ENCODE peak calls at places on chromosomes 2 and 18, in nine cellular contexts. N, L, T, K, H, J, A, W and R are unnamed samples.

GRCh38 chr2:29006092-29006985 is 25.2 kb downstream of the TOGARAM2 start:
- DNase-seq in T (no peak), H (no peak), K (no peak), N (no peak), J (no peak), L (no peak), W (peak), A (no peak), R (no peak)

GRCh38 chr18:27887711-27888495 is 289.0 kb downstream of the CDH2 start:
- DNase-seq in K (no peak), W (no peak), J (no peak), N (no peak), A (no peak), L (peak), H (peak), T (no peak), R (no peak)

GRCh38 chr2:7012141-7012809 is 95.1 kb downstream of the RNF144A start:
- DNase-seq in N (no peak), W (no peak), K (no peak), L (peak), H (no peak), J (no peak), T (no peak), A (no peak), R (no peak)

GRCh38 chr18:389658-390357 is 110.7 kb downstream of the COLEC12 start:
- DNase-seq in W (no peak), T (no peak), H (no peak), K (no peak), N (no peak), L (peak), A (no peak), J (no peak), R (no peak)

GRCh38 chr2:224579411-224579810 is 5.8 kb downstream of the CUL3 start:
- DNase-seq in H (peak), J (no peak), L (peak), A (no peak), W (no peak), T (no peak), K (no peak), N (no peak), R (no peak)

GRCh38 chr2:96856776-96857673 is 791 bp downstream of the ANKRD39 start:
- DNase-seq in N (peak), W (no peak), H (no peak), A (no peak), K (no peak), T (no peak), L (no peak), J (no peak), R (no peak)

GRCh38 chr2:54569745-54570296 is 113.7 kb downstream of the SPTBN1 start:
- DNase-seq in T (no peak), N (no peak), L (no peak), A (no peak), H (peak), W (no peak), J (no peak), K (no peak), R (no peak)

GRCh38 chr2:62340981-62341624 is 145.2 kb downstream of the B3GNT2 start:
- DNase-seq in T (no peak), A (peak), N (no peak), W (peak), H (peak), J (no peak), L (no peak), K (no peak), R (no peak)

GRCh38 chr2:240921319-240922233 is 15.4 kb downstream of the CROCC2 start:
- DNase-seq in W (peak), T (peak), A (peak), N (peak), J (peak), K (no peak), L (peak), H (peak), R (peak)

GRCh38 chr2:186612555-186613440 is 22.9 kb downstream of the ITGAV start:
- DNase-seq in L (no peak), W (no peak), A (no peak), J (no peak), H (no peak), N (no peak), K (no peak), T (no peak), R (no peak)

GRCh38 chr18:49250819-49251388 is 209.5 kb downstream of the DYM start:
- DNase-seq in K (no peak), L (peak), J (no peak), H (no peak), T (no peak), A (no peak), N (no peak), W (no peak), R (no peak)

GRCh38 chr2:223538920-223539440 is 63.2 kb downstream of the SCG2 start:
- DNase-seq in L (peak), T (no peak), W (no peak), N (no peak), A (no peak), H (no peak), K (no peak), J (no peak), R (no peak)

GRCh38 chr2:54042341-54042740 is 71.5 kb upstream of the PSME4 start:
- DNase-seq in J (no peak), L (no peak), A (no peak), W (no peak), K (no peak), N (no peak), H (no peak), T (no peak), R (no peak)

GRCh38 chr2:200635251-200635650 is 49.4 kb downstream of the AOX1 start:
- DNase-seq in A (no peak), K (no peak), N (no peak), T (no peak), J (no peak), H (peak), W (no peak), L (no peak), R (no peak)

GRCh38 chr2:143852748-143853147 is 667.2 kb downstream of the ZEB2 start:
- DNase-seq in T (no peak), L (no peak), H (no peak), W (no peak), K (no peak), A (peak), J (no peak), N (no peak), R (no peak)

GRCh38 chr2:232887171-232887850 is 17.2 kb downstream of the SNORC start:
- DNase-seq in N (peak), W (no peak), H (no peak), A (peak), J (no peak), K (no peak), L (no peak), T (no peak), R (no peak)

GRCh38 chr2:85174943-85175342 is 41.8 kb downstream of the TCF7L1 start:
- DNase-seq in H (no peak), W (no peak), K (no peak), N (no peak), J (no peak), A (no peak), T (no peak), L (no peak), R (no peak)

GRCh38 chr2:223315813-223316212 is 263.8 kb downstream of the KCNE4 start:
- DNase-seq in N (no peak), A (no peak), T (no peak), J (no peak), H (no peak), K (no peak), L (peak), W (no peak), R (no peak)

GRCh38 chr2:176500921-176501320 is 231.7 kb downstream of the MTX2 start:
- DNase-seq in T (no peak), J (no peak), K (no peak), W (no peak), A (no peak), N (no peak), H (no peak), L (peak), R (no peak)

GRCh38 chr18:74083071-74083954 is 64.3 kb downstream of the FBXO15 start:
- DNase-seq in J (no peak), N (no peak), W (no peak), K (no peak), A (no peak), H (no peak), T (no peak), L (no peak), R (no peak)

GRCh38 chr2:142989276-142990204 is 112.1 kb downstream of the KYNU start:
- DNase-seq in H (peak), A (no peak), T (no peak), L (peak), J (peak), K (no peak), W (no peak), N (no peak), R (no peak)

GRCh38 chr2:11630855-11631254 is 39.1 kb downstream of the NTSR2 start:
- DNase-seq in A (no peak), J (no peak), W (no peak), N (no peak), H (no peak), L (no peak), T (no peak), K (no peak), R (no peak)

GRCh38 chr2:47033102-47033880 is 117.7 kb upstream of the MCFD2 start:
- DNase-seq in K (no peak), N (peak), L (no peak), T (peak), A (no peak), W (no peak), H (no peak), J (no peak), R (no peak)

GRCh38 chr2:169069341-169069740 is at the start of gene DHRS9:
- DNase-seq in A (no peak), T (no peak), N (no peak), K (no peak), H (peak), L (peak), J (peak), W (peak), R (no peak)

GRCh38 chr18:50162486-50163304 is 32.3 kb downstream of the MYO5B start:
- DNase-seq in K (no peak), A (no peak), T (no peak), N (no peak), W (no peak), H (peak), L (no peak), J (no peak), R (no peak)

DNA sequence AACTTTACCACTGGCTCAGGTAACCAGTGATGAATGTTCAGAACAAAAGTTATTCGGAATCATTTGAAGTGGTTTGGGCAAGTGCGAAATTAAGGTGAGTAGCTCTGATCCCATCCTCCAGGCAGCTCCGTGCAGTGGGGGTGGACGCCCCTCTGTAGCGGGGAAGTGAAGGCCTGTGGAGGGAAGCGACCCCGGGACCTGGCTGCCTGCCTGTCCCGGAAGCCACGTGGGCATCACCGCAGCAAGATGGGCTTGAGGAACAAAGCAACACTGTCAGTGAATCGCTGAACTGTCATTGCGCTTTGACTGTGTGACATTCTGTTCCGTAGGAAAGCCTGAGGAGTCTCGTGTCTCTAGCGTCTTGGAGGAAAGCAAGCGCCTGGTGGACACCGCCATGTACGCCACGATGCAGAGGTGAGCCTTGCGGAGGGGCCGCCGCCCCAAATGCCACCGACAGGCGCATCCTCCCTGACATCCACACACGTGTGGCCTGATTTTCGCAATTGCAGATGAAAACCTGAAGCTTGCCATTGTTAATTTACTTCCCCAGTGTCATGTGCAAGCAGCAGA is 9.5 kb downstream of the TPO start:
- DNase-seq in W (no peak), K (no peak), L (no peak), T (no peak), J (no peak), N (no peak), H (no peak), A (no peak), R (peak)
- H3K4me3 ChIP-seq in W (no peak), K (no peak), L (no peak), T (no peak), J (no peak), N (no peak), H (no peak), A (no peak), R (no peak)

GRCh38 chr18:7196421-7196820 is 34.5 kb upstream of the LRRC30 start:
- DNase-seq in A (no peak), N (no peak), T (no peak), J (no peak), H (peak), W (no peak), L (no peak), K (no peak), R (no peak)
- TF ChIP-seq CTCF in A (no peak), N (no peak), T (no peak), J (no peak), H (no peak), W (no peak), L (no peak), K (no peak), R (no peak)

DNA sequence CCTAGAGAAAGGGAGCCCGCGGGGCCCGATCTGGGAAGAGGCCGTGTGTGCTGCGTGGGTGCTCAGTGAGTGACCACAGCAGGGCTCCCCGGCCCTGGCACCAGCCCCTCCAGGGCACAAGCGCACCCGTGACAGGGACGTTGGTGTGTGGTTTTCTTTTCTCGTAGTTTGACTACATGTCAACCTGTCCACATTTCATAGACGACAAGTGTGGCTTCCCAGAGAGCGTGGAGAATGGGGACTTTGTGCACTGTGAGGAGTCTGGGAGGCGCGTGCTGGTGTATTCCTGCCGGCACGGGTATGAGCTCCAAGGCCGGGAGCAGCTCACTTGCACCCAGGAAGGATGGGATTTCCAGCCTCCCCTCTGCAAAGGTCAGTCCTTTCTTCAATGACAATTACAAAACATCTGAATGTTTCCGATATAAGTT is 83.1 kb downstream of the TPO start:
- DNase-seq in J (no peak), T (no peak), H (no peak), W (no peak), N (peak), K (no peak), L (no peak), A (no peak), R (peak)
- H3K4me3 ChIP-seq in J (no peak), T (no peak), H (no peak), W (no peak), N (no peak), K (no peak), L (no peak), A (no peak), R (no peak)

GRCh38 chr2:135800513-135801460 is 36.2 kb downstream of the LCT start:
- DNase-seq in J (no peak), L (no peak), T (no peak), N (no peak), W (no peak), A (no peak), K (no peak), H (no peak), R (no peak)
- TF ChIP-seq CTCF in J (no peak), L (no peak), T (no peak), N (no peak), W (no peak), A (no peak), K (no peak), H (no peak), R (no peak)